ENCODE peak calls at places on chromosomes 3 and 15, in seven cellular contexts. Y is IMR-90, N is neuronal stem cell, C is mesenchymal stem cell, Q is trophoblast cell, J is H9, R is mesendoderm. T is an unnamed sample.

GRCh38 chr15:39192979-39193559 is 387.8 kb upstream of the THBS1 start:
- DNase-seq in Y (no peak), R (no peak), J (no peak), Q (peak; percentile 42), N (no peak), C (no peak), T (no peak)

GRCh38 chr15:75191235-75191634 is 10.4 kb upstream of the C15orf39 start:
- DNase-seq in Q (no peak), C (no peak), Y (no peak), R (no peak), N (no peak), J (no peak), T (no peak)

GRCh38 chr15:41561777-41562145 is 2.7 kb downstream of the TYRO3 start:
- DNase-seq in R (peak; percentile 60), J (peak; percentile 75), Y (peak; percentile 73), Q (no peak), C (peak; percentile 56), N (peak; percentile 64), T (no peak)

GRCh38 chr3:65745306-65745705 is 293.4 kb downstream of the MAGI1 start:
- DNase-seq in J (no peak), C (no peak), R (no peak), Q (no peak), Y (no peak), N (no peak), T (no peak)

GRCh38 chr3:139654637-139655365 is 23.0 kb downstream of the NMNAT3 start:
- DNase-seq in J (no peak), R (no peak), Y (no peak), N (no peak), Q (no peak), C (no peak), T (no peak)

GRCh38 chr15:63475670-63476069 is 28.7 kb upstream of the USP3 start:
- DNase-seq in Y (no peak), R (no peak), N (no peak), C (no peak), J (no peak), Q (no peak), T (no peak)

GRCh38 chr15:64246364-64247189 is 83.8 kb upstream of the PPIB start:
- DNase-seq in J (peak; percentile 46), C (peak; percentile 96), N (peak; percentile 11), R (peak; percentile 83), Q (peak; percentile 70), Y (peak; percentile 93), T (no peak)

GRCh38 chr15:60077581-60078359 is 73.7 kb downstream of the FOXB1 start:
- DNase-seq in Q (no peak), R (peak; percentile 14), Y (no peak), C (no peak), J (no peak), N (no peak), T (no peak)

GRCh38 chr3:57815034-57815433 is 58.9 kb downstream of the SLMAP start:
- DNase-seq in J (no peak), N (no peak), R (no peak), Y (no peak), C (no peak), Q (no peak), T (no peak)

GRCh38 chr3:80285370-80285769 is 517.6 kb upstream of the ROBO1 start:
- DNase-seq in J (no peak), N (no peak), R (no peak), Y (no peak), Q (no peak), C (no peak), T (no peak)

GRCh38 chr3:102718651-102719050 is 283.8 kb downstream of the ZPLD1 start:
- DNase-seq in C (no peak), Y (no peak), R (no peak), Q (no peak), N (no peak), J (no peak), T (no peak)

GRCh38 chr3:2623463-2623862 is 486.7 kb downstream of the IL5RA start:
- DNase-seq in Y (peak; percentile 9), N (no peak), R (no peak), J (no peak), Q (no peak), C (peak; percentile 90), T (no peak)

GRCh38 chr3:8416965-8417364 is 84.7 kb upstream of the LMCD1 start:
- DNase-seq in N (no peak), J (peak; percentile 43), R (peak; percentile 60), Y (peak; percentile 12), C (peak; percentile 38), Q (no peak), T (peak; percentile 50)

GRCh38 chr3:135203026-135203425 is 408.0 kb downstream of the EPHB1 start:
- DNase-seq in C (no peak), Y (no peak), J (no peak), R (no peak), N (no peak), Q (no peak), T (no peak)

GRCh38 chr3:188749010-188749617 is 422.7 kb upstream of the TPRG1 start:
- DNase-seq in Y (no peak), C (no peak), R (peak; percentile 77), Q (peak; percentile 61), N (peak; percentile 6), J (peak; percentile 49), T (no peak)

GRCh38 chr3:184460276-184460675 is 80.4 kb downstream of the CHRD start:
- DNase-seq in Q (no peak), N (no peak), R (no peak), Y (peak; percentile 24), C (no peak), J (no peak), T (no peak)

GRCh38 chr15:33022629-33023028 is 171.9 kb downstream of the FMN1 start:
- DNase-seq in Q (no peak), N (no peak), Y (peak; percentile 70), C (peak; percentile 43), R (peak; percentile 91), J (peak; percentile 83), T (no peak)

GRCh38 chr3:28590851-28591250 is 242.2 kb upstream of the AZI2 start:
- DNase-seq in Q (no peak), N (no peak), Y (no peak), J (no peak), R (no peak), C (no peak), T (no peak)

GRCh38 chr3:117356296-117356695 is 646.7 kb downstream of the TUSC7 start:
- DNase-seq in N (no peak), C (no peak), Q (no peak), J (no peak), R (peak; percentile 5), Y (no peak), T (no peak)

GRCh38 chr15:32715276-32715675 is 2.5 kb upstream of the GREM1 start:
- DNase-seq in C (peak; percentile 89), Q (no peak), R (no peak), Y (peak; percentile 91), N (no peak), J (no peak), T (no peak)

GRCh38 chr3:126016616-126017015 is 47.6 kb downstream of the ROPN1B start:
- DNase-seq in N (no peak), Y (no peak), Q (no peak), C (no peak), R (no peak), J (no peak), T (no peak)

GRCh38 chr3:126018545-126018944 is 49.6 kb downstream of the ROPN1B start:
- DNase-seq in Q (no peak), R (no peak), C (no peak), Y (no peak), N (no peak), J (no peak), T (no peak)

GRCh38 chr3:126015075-126015474 is 46.1 kb downstream of the ROPN1B start:
- DNase-seq in Q (no peak), N (no peak), J (peak; percentile 22), Y (no peak), C (no peak), R (no peak), T (no peak)

GRCh38 chr3:126018995-126019394 is 50.0 kb downstream of the ROPN1B start:
- DNase-seq in N (no peak), C (no peak), R (no peak), J (no peak), Q (no peak), Y (no peak), T (no peak)

DNA sequence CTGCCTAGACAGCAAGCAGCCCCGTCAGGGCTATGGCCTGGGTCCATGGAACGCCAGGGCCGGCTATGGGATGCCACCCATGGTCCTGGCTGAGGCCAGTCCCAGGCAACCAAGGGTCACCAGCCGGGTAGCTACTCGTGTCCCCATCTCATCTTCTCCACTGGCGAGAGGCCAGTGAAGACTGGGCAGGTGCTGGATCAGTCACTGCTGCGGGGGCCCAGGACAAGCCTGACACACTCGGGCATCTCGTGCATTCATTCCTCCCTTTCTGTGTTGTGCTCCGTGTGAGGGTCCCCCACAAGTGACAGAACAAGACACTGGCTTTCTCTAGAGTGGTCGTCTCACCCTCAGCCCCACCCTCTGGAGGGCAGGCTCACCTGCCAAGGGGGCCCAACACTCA is 48.3 kb downstream of the ROPN1B start:
- DNase-seq in Q (no peak), N (no peak), J (peak; percentile 17), R (no peak), C (no peak), Y (no peak), T (no peak)
- H2BK120ac ChIP-seq in Q (no peak overlapping the region), N (no peak overlapping the region), J (no peak overlapping the region), R (no peak overlapping the region), C (no peak overlapping the region), Y (no peak overlapping the region), T (no peak overlapping the region)

GRCh38 chr3:190213726-190214125 is 93.0 kb upstream of the P3H2 start:
- DNase-seq in Y (no peak), C (no peak), J (no peak), N (no peak), Q (no peak), R (no peak), T (no peak)
- H2BK120ac ChIP-seq in Y (no peak overlapping the region), C (no peak overlapping the region), J (no peak overlapping the region), N (no peak overlapping the region), Q (no peak overlapping the region), R (no peak overlapping the region), T (no peak overlapping the region)

DNA sequence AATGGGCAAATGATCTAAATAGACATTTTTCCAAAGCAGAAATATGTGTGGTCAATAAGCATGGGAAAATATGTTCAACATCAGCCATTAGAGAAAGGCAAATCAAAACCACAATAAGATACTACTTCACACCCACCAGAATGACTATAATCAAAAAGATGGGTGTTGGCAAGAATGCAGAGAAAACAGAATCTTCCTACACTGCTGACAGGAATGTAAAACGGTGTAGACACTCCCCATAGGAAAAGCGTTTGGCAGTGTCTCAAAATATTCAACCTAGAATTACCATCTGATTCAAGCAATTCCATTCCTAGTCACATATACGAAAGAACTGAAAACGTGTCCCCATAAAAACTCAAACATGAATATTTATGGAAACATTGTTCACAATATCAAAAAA is 123.4 kb downstream of the ADAMTS17 start:
- DNase-seq in N (no peak), Q (no peak), J (no peak), C (no peak), Y (no peak), R (no peak), T (no peak)
- H2BK120ac ChIP-seq in N (no peak overlapping the region), Q (no peak overlapping the region), J (no peak overlapping the region), C (no peak overlapping the region), Y (no peak overlapping the region), R (no peak overlapping the region), T (no peak overlapping the region)

GRCh38 chr3:56744016-56744415 is 57.7 kb downstream of the ARHGEF3 start:
- DNase-seq in R (no peak), C (no peak), Y (no peak), J (no peak), N (no peak), Q (no peak), T (no peak)

GRCh38 chr3:56751056-56751455 is 50.7 kb downstream of the ARHGEF3 start:
- DNase-seq in Q (no peak), Y (no peak), N (no peak), J (no peak), C (no peak), R (no peak), T (no peak)

GRCh38 chr3:56748663-56749231 is 53.0 kb downstream of the ARHGEF3 start:
- DNase-seq in Y (no peak), N (no peak), R (no peak), C (peak; percentile 23), J (no peak), Q (no peak), T (no peak)

GRCh38 chr3:56747150-56747549 is 54.6 kb downstream of the ARHGEF3 start:
- DNase-seq in N (no peak), Q (no peak), R (peak; percentile 39), Y (no peak), C (no peak), J (no peak), T (no peak)
- H2BK120ac ChIP-seq in N (no peak overlapping the region), Q (no peak overlapping the region), R (no peak overlapping the region), Y (no peak overlapping the region), C (no peak overlapping the region), J (no peak overlapping the region), T (no peak overlapping the region)